ENCODE peak calls at places on chromosomes 7 and 10, in nine cellular contexts. T is fibroblast of pulmonary artery, A is fibroblast of the conjunctiva, Y is colonic mucosa, D is NCI-H82, F is NCI-H748 treated with DMSO at 0.1 percent for 48 hours, E is heart left ventricle, G is GM12892, C is cardiac fibroblast. V is an unnamed sample.

GRCh38 chr10:5563991-5564536 is 39.3 kb downstream of the CALML3 start:
- DNase-seq in T (no peak), A (no peak), Y (no peak), D (no peak), F (no peak), E (no peak), G (no peak), C (no peak), V (no peak)

GRCh38 chr7:124155400-124156022 is 122.6 kb upstream of the TMEM229A start:
- DNase-seq in T (peak), A (no peak), Y (no peak), D (peak), F (peak), E (no peak), G (no peak), C (peak), V (peak)

GRCh38 chr7:125059861-125060456 is 130.3 kb upstream of the POT1 start:
- DNase-seq in T (peak), A (no peak), Y (no peak), D (peak), F (peak), E (no peak), G (no peak), C (peak), V (peak)

GRCh38 chr10:3776796-3777571 is 8.0 kb downstream of the KLF6 start:
- DNase-seq in T (peak), A (peak), Y (peak), D (no peak), F (peak), E (no peak), G (no peak), C (peak), V (peak)

GRCh38 chr7:95549818-95550529 is 46.3 kb downstream of the PDK4 start:
- DNase-seq in T (peak), A (peak), Y (peak), D (peak), F (no peak), E (peak), G (no peak), C (peak), V (peak)

GRCh38 chr7:481219-481930 is 38.3 kb downstream of the PDGFA start:
- DNase-seq in T (no peak), A (no peak), Y (no peak), D (no peak), F (no peak), E (no peak), G (no peak), C (no peak), V (no peak)

GRCh38 chr7:4000934-4001333 is 681.2 kb upstream of the FOXK1 start:
- DNase-seq in T (no peak), A (no peak), Y (no peak), D (no peak), F (no peak), E (no peak), G (no peak), C (no peak), V (no peak)

GRCh38 chr10:76583711-76584161 is 1053.9 kb downstream of the KCNMA1 start:
- DNase-seq in T (peak), A (peak), Y (no peak), D (no peak), F (no peak), E (no peak), G (no peak), C (peak), V (no peak)

GRCh38 chr7:7553386-7553785 is 13.3 kb upstream of the MIOS start:
- DNase-seq in T (no peak), A (no peak), Y (no peak), D (peak), F (no peak), E (no peak), G (no peak), C (no peak), V (no peak)

GRCh38 chr10:74008212-74008731 is 10.4 kb downstream of the VCL start:
- DNase-seq in T (peak), A (peak), Y (no peak), D (no peak), F (no peak), E (no peak), G (no peak), C (peak), V (peak)

GRCh38 chr10:27792191-27792590 is 46.6 kb upstream of the MKX start:
- DNase-seq in T (no peak), A (no peak), Y (no peak), D (no peak), F (no peak), E (no peak), G (no peak), C (no peak), V (no peak)

V was measured in dermis blood vessel endothelial cell.